ENCODE peak calls at places on chromosome 4, in four cellular contexts. Z, S, Y and G are unnamed samples.

GRCh38 chr4:78517050-78517652 is 34.4 kb upstream of the ANXA3 start:
- DNase-seq in Z (no peak), S (no peak), Y (peak), G (no peak)

GRCh38 chr4:48445704-48446103 is 37.4 kb upstream of the SLC10A4 start:
- DNase-seq in Z (no peak), S (no peak), Y (peak), G (no peak)

GRCh38 chr4:78902313-78902712 is 36.9 kb downstream of the PAQR3 start:
- DNase-seq in Z (no peak), S (no peak), Y (no peak), G (no peak)

GRCh38 chr4:3440979-3441500 is 728 bp upstream of the HGFAC start:
- DNase-seq in Z (no peak), S (no peak), Y (peak), G (no peak)

GRCh38 chr4:8114456-8115202 is 44.0 kb downstream of the ABLIM2 start:
- DNase-seq in Z (no peak), S (no peak), Y (no peak), G (no peak)

GRCh38 chr4:180675368-180675675 is 1567.9 kb upstream of the TENM3 start:
- DNase-seq in Z (no peak), S (no peak), Y (no peak), G (no peak)

GRCh38 chr4:181874582-181874981 is 368.6 kb upstream of the TENM3 start:
- DNase-seq in Z (no peak), S (no peak), Y (no peak), G (no peak)

GRCh38 chr4:164700471-164700870 is 53.5 kb upstream of the SMIM31 start:
- DNase-seq in Z (no peak), S (peak), Y (no peak), G (no peak)

GRCh38 chr4:7971881-7972500 is 32.3 kb upstream of the AFAP1 start:
- DNase-seq in Z (no peak), S (no peak), Y (no peak), G (no peak)

GRCh38 chr4:3291411-3291968 is 1.3 kb upstream of the RGS12 start:
- DNase-seq in Z (peak), S (no peak), Y (no peak), G (no peak)

GRCh38 chr4:83542225-83542624 is 6.3 kb downstream of the GPAT3 start:
- DNase-seq in Z (no peak), S (no peak), Y (no peak), G (no peak)

GRCh38 chr4:129453524-129453923 is 357.6 kb downstream of the C4orf33 start:
- DNase-seq in Z (no peak), S (no peak), Y (no peak), G (no peak)

GRCh38 chr4:26032572-26033320 is 118.7 kb downstream of the SMIM20 start:
- DNase-seq in Z (no peak), S (no peak), Y (peak), G (no peak)

GRCh38 chr4:103168993-103169392 is 29.1 kb downstream of the CENPE start:
- DNase-seq in Z (no peak), S (no peak), Y (no peak), G (no peak)

GRCh38 chr4:12894062-12894461 is 590.1 kb downstream of the RAB28 start:
- DNase-seq in Z (no peak), S (no peak), Y (no peak), G (no peak)

GRCh38 chr4:18422685-18423084 is 401.1 kb upstream of the LCORL start:
- DNase-seq in Z (no peak), S (no peak), Y (no peak), G (no peak)

GRCh38 chr4:89212666-89213381 is 94.8 kb downstream of the GPRIN3 start:
- DNase-seq in Z (no peak), S (no peak), Y (peak), G (no peak)

GRCh38 chr4:147683172-147683571 is 791 bp downstream of the PRMT9 start:
- DNase-seq in Z (no peak), S (no peak), Y (peak), G (peak)

GRCh38 chr4:162837679-162838078 is 329.0 kb downstream of the NAF1 start:
- DNase-seq in Z (no peak), S (no peak), Y (no peak), G (no peak)

GRCh38 chr4:165580379-165580905 is 201.6 kb downstream of the CPE start:
- DNase-seq in Z (no peak), S (no peak), Y (peak), G (no peak)

GRCh38 chr4:89837385-89837995 is 529 bp upstream of the SNCA start:
- DNase-seq in Z (no peak), S (peak), Y (no peak), G (peak)

GRCh38 chr4:151045907-151046306 is 30.8 kb upstream of the LRBA start:
- DNase-seq in Z (no peak), S (peak), Y (no peak), G (peak)

GRCh38 chr4:156251373-156252065 is 297.9 kb upstream of the CTSO start:
- DNase-seq in Z (no peak), S (no peak), Y (no peak), G (no peak)

GRCh38 chr4:4575284-4576211 is 33.7 kb upstream of the STX18 start:
- DNase-seq in Z (peak), S (peak), Y (peak), G (peak)

GRCh38 chr4:107709916-107710315 is 10.1 kb downstream of the PAPSS1 start:
- DNase-seq in Z (no peak), S (no peak), Y (no peak), G (no peak)

GRCh38 chr4:182770969-182771330 is 146.2 kb downstream of the DCTD start:
- DNase-seq in Z (no peak), S (no peak), Y (no peak), G (no peak)

GRCh38 chr4:103429283-103429682 is 231.1 kb upstream of the CENPE start:
- DNase-seq in Z (no peak), S (peak), Y (no peak), G (peak)

GRCh38 chr4:174461438-174462106 is 60.7 kb downstream of the HPGD start:
- DNase-seq in Z (no peak), S (no peak), Y (no peak), G (no peak)

GRCh38 chr4:61214680-61215079 is 14.6 kb downstream of the ADGRL3 start:
- DNase-seq in Z (no peak), S (no peak), Y (no peak), G (no peak)

GRCh38 chr4:76904646-76905190 is 6.8 kb upstream of the SOWAHB start:
- DNase-seq in Z (no peak), S (no peak), Y (no peak), G (no peak)

GRCh38 chr4:5700459-5700858 is 7.9 kb downstream of the EVC2 start:
- DNase-seq in Z (no peak), S (no peak), Y (no peak), G (no peak)

DNA sequence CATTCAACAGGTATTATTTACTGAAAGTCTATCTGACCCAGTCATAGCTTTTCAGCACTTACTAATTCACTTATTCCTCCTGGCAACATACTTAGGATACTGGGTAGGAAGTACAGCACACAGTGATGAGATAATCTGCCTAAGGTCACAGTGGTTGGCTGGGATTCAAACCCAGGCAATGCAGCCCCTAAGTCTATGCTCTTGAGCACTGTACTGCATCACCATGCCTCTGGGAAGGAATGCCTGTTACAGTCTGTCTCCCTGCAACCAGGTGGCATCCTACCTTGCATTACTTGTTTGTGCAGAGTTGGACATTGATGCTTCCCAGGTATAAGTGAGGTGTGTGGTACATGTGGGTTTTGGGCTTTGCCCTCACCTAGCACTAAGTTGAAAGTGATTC is 21.5 kb upstream of the LRAT start:
- DNase-seq in Z (no peak), S (no peak), Y (no peak), G (no peak)
- TF ChIP-seq CTCF in Z (no peak), S (no peak), Y (no peak), G (no peak)

DNA sequence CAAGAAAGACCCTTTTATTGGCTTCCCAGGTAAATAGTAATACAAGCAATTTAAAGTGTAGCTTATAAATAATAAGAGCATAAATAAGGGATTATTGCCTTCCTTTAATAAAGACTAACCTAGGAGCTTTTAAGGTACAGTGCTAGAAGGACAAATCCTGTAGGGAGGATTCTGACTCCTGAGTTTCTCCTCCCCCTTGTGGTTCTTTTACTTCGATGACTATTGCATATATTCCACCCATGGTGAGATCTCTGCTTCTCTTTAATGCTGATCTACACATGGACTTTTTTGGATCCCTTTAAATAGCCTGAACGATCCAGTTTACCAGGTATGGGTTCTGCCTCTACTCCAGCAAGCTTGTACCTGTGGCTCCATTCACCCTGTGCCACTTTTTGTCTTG is 2.5 kb downstream of the GALNT7 start:
- DNase-seq in Z (no peak), S (no peak), Y (no peak), G (no peak)
- TF ChIP-seq CTCF in Z (no peak), S (peak), Y (peak), G (peak)

DNA sequence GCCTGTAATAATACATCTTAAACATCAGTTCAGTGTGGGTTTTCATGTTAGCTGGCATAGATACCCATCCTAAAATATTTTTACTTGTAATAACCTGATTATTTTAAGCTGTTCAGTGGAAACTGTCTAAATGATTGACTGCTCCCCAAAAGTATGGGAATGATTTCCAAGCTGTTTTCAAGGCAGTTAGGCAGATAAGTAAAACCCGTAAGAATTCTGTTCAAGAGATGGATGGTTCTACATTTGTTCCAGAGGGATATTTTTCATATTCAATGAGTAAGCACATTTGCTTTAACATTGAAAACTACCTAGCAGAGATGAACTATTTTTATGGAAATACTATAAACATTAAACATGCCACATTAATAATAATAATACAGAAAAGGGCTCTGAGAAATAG is 161.1 kb downstream of the UNC5C start:
- DNase-seq in Z (no peak), S (no peak), Y (no peak), G (no peak)
- TF ChIP-seq CTCF in Z (no peak), S (no peak), Y (no peak), G (no peak)

GRCh38 chr4:38180456-38180855 is 220.3 kb downstream of the PTTG2 start:
- DNase-seq in Z (no peak), S (no peak), Y (no peak), G (no peak)

GRCh38 chr4:38188136-38188535 is 227.9 kb downstream of the PTTG2 start:
- DNase-seq in Z (no peak), S (no peak), Y (no peak), G (no peak)

GRCh38 chr4:38182334-38182998 is 222.3 kb downstream of the PTTG2 start:
- DNase-seq in Z (no peak), S (no peak), Y (no peak), G (no peak)

GRCh38 chr4:38185406-38185805 is 225.2 kb downstream of the PTTG2 start:
- DNase-seq in Z (no peak), S (no peak), Y (no peak), G (no peak)

DNA sequence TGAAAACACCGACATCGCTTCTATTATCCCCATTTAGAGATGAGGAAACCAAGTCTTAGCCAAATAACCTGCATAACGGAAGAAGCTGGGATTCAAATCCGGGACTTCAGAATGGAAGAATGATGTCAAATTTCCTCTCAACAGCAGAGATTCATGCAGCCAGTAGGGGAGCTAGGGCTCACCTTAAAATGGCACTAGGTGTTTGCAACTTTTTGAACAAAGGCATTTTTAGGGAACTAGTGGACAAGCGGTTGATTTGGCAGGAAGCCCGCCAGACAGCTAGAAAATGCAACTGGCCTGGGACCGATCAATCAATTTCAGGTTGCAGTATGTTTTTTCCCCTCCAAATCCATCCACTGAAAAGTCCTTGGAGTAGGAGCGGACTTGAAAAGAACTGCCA is 224.2 kb downstream of the PTTG2 start:
- DNase-seq in Z (no peak), S (no peak), Y (no peak), G (no peak)
- TF ChIP-seq CTCF in Z (no peak), S (no peak), Y (peak), G (peak)

GRCh38 chr4:171785392-171785791 is 27.8 kb upstream of the GALNTL6 start:
- DNase-seq in Z (no peak), S (no peak), Y (no peak), G (no peak)
- TF ChIP-seq CTCF in Z (no peak), S (no peak), Y (no peak), G (peak)

DNA sequence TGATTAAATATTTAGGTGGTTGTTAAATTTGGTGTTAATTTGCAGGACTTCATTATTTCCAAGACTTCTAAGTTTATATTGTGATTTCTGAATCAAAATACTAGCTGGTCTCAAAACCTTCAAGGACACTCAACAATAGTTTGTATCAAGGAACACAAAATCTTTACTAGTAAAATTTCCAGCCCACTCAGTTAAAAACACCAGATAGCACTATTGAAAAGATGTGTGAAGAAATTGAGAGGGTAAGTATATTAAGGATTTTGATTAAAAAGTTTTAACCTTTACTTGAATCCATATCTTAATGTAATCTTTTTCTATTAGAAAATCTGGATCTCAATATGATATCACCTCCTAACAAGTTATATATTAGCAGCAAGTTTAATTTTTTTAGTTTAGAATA is 89.3 kb upstream of the UGT8 start:
- DNase-seq in Z (no peak), S (no peak), Y (no peak), G (no peak)
- TF ChIP-seq CTCF in Z (no peak), S (no peak), Y (no peak), G (no peak)

DNA sequence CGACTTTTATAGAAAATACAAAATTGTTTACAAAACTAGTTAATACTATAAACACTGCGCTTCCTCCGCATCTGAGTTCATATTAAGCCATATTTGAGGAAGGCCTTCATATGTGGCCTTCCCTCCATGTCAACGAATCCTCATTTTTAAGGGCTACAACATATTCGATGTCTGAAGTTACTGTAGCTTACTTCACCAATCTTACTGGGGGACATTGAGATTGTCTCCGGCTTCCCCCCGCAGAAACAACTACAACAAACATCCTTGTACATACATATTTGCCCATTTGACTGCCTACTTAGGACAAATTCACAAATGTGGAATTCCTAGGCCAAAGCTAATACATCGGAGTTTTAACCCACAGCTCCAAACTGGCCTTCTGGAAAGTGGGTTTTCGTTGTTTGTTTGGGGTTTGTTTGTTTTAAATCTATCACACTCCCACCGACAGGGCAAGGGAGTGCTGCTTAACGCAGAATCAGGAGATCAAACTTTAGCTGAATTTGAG is 581 bp upstream of the FAM114A1 start:
- DNase-seq in Z (no peak), S (no peak), Y (no peak), G (no peak)
- TF ChIP-seq CTCF in Z (no peak), S (no peak), Y (no peak), G (no peak)